ENCODE peak calls at places on chromosomes 13 and 19, in five cellular contexts. M is T-cell; X is upper lobe of left lung; F is NCI-H446; L is activated CD4-positive, CD25-positive, alpha-beta regulatory T cell. P is an unnamed sample.

GRCh38 chr13:50969691-50970090 is 60.1 kb downstream of the RNASEH2B start:
- DNase-seq in L (no peak), X (no peak), F (peak; percentile 14), M (no peak), P (no peak)

GRCh38 chr19:12166596-12166995 is 3.7 kb downstream of the ZNF136 start:
- DNase-seq in F (no peak), X (no peak), L (no peak), M (no peak), P (no peak)

GRCh38 chr19:34430738-34431625 is 2.8 kb downstream of the UBA2 start:
- DNase-seq in L (no peak), F (peak; percentile 34), M (no peak), X (no peak), P (no peak)

GRCh38 chr13:37446503-37446902 is 152.1 kb downstream of the POSTN start:
- DNase-seq in L (no peak), F (no peak), M (no peak), X (no peak), P (no peak)

GRCh38 chr19:55005684-55006488 is 32.2 kb downstream of the GP6 start:
- DNase-seq in L (no peak), X (no peak), F (peak; percentile 43), M (no peak), P (peak; percentile 64)

GRCh38 chr13:106597190-106597589 is 29.3 kb upstream of the ARGLU1 start:
- DNase-seq in F (no peak), M (no peak), L (no peak), X (peak; percentile 22), P (no peak)

GRCh38 chr19:52665529-52665928 is 27.4 kb upstream of the ZNF83 start:
- DNase-seq in X (no peak), F (no peak), L (no peak), M (no peak), P (no peak)

GRCh38 chr13:55553736-55554135 is 1587.0 kb upstream of the PRR20A start:
- DNase-seq in X (no peak), M (no peak), F (peak; percentile 41), L (no peak), P (no peak)

GRCh38 chr13:79741006-79741405 is 260.1 kb downstream of the NDFIP2 start:
- DNase-seq in L (no peak), F (no peak), X (no peak), M (no peak), P (no peak)

GRCh38 chr13:82822935-82823334 is 1059.3 kb downstream of the SLITRK1 start:
- DNase-seq in F (no peak), M (no peak), L (no peak), X (peak; percentile 32), P (no peak)